ENCODE peak calls at places on chromosomes 4 and X, in five cellular contexts. O is GM12865, J is glutamatergic neuron, Y is IMR-90, M is H1. K is an unnamed sample.

GRCh38 chr4:184100297-184100885 is 117.3 kb downstream of the ENPP6 start:
- DNase-seq in Y (peak; percentile 26), M (peak; percentile 94), O (peak; percentile 48), J (peak; percentile 83), K (peak; percentile 87)

GRCh38 chrX:39162322-39162721 is 361.1 kb downstream of the MID1IP1 start:
- DNase-seq in O (peak; percentile 12), J (peak; percentile 47), M (peak; percentile 53), Y (no peak), K (peak; percentile 59)

GRCh38 chrX:136783159-136783558 is 2.4 kb upstream of the ARHGEF6 start:
- DNase-seq in Y (no peak), J (no peak), M (no peak), O (no peak), K (no peak)

GRCh38 chrX:154136627-154137161 is 7.3 kb upstream of the OPN1LW start:
- DNase-seq in J (peak; percentile 85), M (peak; percentile 85), Y (peak; percentile 25), O (peak; percentile 32), K (peak; percentile 93)

GRCh38 chr4:158130204-158130603 is 42.6 kb downstream of the GASK1B start:
- DNase-seq in J (no peak), Y (no peak), M (no peak), O (no peak), K (no peak)

GRCh38 chrX:112840382-112841113 is at the start of gene AMOT:
- DNase-seq in Y (peak; percentile 60), M (peak; percentile 75), O (peak; percentile 53), J (peak; percentile 86), K (peak; percentile 98)

GRCh38 chrX:41563881-41564280 is 116.7 kb downstream of the NYX start:
- DNase-seq in M (no peak), J (no peak), Y (peak; percentile 45), O (no peak), K (no peak)

GRCh38 chr4:24897639-24898038 is 15.2 kb downstream of the CCDC149 start:
- DNase-seq in Y (no peak), M (no peak), O (no peak), J (no peak), K (no peak)

GRCh38 chrX:54530358-54530900 is 410 bp downstream of the GNL3L start:
- DNase-seq in M (no peak), Y (no peak), J (no peak), O (peak; percentile 13), K (no peak)

GRCh38 chr4:141645611-141646340 is 9.4 kb downstream of the IL15 start:
- DNase-seq in O (no peak), J (no peak), Y (peak; percentile 93), M (no peak), K (no peak)

GRCh38 chrX:18410038-18410437 is 15.4 kb upstream of the CDKL5 start:
- DNase-seq in Y (peak; percentile 55), J (no peak), M (no peak), O (peak; percentile 30), K (no peak)

GRCh38 chr4:101693842-101694398 is 96.6 kb upstream of the BANK1 start:
- DNase-seq in M (no peak), O (peak; percentile 44), J (no peak), Y (no peak), K (no peak)

GRCh38 chr4:98564847-98565246 is 93.6 kb downstream of the TSPAN5 start:
- DNase-seq in M (no peak), J (no peak), O (no peak), Y (no peak), K (peak; percentile 63)

GRCh38 chr4:1974836-1975235 is 33.9 kb downstream of the NELFA start:
- DNase-seq in Y (no peak), M (no peak), J (no peak), O (no peak), K (no peak)

GRCh38 chrX:51459125-51459524 is 37.3 kb downstream of the NUDT11 start:
- DNase-seq in Y (peak; percentile 13), J (no peak), O (peak; percentile 39), M (no peak), K (no peak)

GRCh38 chr4:185381794-185382193 is 13.9 kb downstream of the LRP2BP start:
- DNase-seq in O (no peak), J (no peak), M (no peak), Y (peak; percentile 24), K (no peak)

GRCh38 chr4:101730291-101731117 is 60.0 kb upstream of the BANK1 start:
- DNase-seq in M (peak; percentile 63), J (peak; percentile 62), O (peak; percentile 68), Y (peak; percentile 70), K (peak; percentile 89)

GRCh38 chrX:106932492-106932923 is 12.3 kb downstream of the CLDN2 start:
- DNase-seq in J (no peak), O (no peak), M (no peak), Y (peak; percentile 57), K (no peak)

GRCh38 chr4:168811793-168812651 is 198.0 kb downstream of the CBR4 start:
- DNase-seq in M (no peak), J (no peak), Y (peak; percentile 79), O (no peak), K (no peak)

GRCh38 chr4:71426381-71427042 is 87.7 kb downstream of the SLC4A4 start:
- DNase-seq in J (no peak), M (no peak), Y (no peak), O (no peak), K (no peak)

GRCh38 chr4:71429106-71429505 is 90.3 kb downstream of the SLC4A4 start:
- DNase-seq in Y (no peak), O (no peak), M (no peak), J (no peak), K (no peak)

GRCh38 chr4:71429962-71430361 is 91.1 kb downstream of the SLC4A4 start:
- DNase-seq in J (no peak), O (no peak), Y (no peak), M (no peak), K (no peak)

DNA sequence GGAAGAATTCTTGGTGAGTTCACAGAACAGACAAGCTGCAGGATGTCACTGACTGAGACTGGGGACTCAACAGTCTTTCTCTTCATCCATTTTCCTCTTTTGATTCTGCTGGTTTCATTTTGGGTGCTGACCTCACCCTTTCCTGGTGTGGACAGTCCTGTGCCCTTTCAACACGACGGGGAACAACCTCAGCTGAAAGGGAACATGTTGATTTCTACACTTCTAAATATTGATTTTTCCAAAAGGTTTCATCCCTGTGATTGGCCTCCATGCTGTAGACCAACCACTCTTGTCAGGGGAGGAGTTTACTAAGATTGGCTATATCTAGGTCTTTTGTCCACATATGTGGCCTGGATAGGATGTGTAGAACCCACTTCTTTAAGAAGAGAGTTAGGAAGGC is 91.8 kb downstream of the SLC4A4 start:
- DNase-seq in M (no peak), O (no peak), Y (no peak), J (no peak), K (no peak)
- TF ChIP-seq CTCF in M (no peak), O (no peak), Y (no peak), J (no peak), K (no peak)

GRCh38 chr4:139629761-139630160 is 35.9 kb upstream of the MGST2 start:
- DNase-seq in M (no peak), J (no peak), O (no peak), Y (no peak), K (no peak)

GRCh38 chr4:139630991-139631390 is 34.6 kb upstream of the MGST2 start:
- DNase-seq in O (no peak), Y (no peak), J (no peak), M (no peak), K (no peak)

GRCh38 chr4:139633195-139633594 is 32.4 kb upstream of the MGST2 start:
- DNase-seq in O (no peak), Y (no peak), M (no peak), J (no peak), K (no peak)

GRCh38 chr4:139635966-139636365 is 29.7 kb upstream of the MGST2 start:
- DNase-seq in J (no peak), Y (no peak), O (no peak), M (no peak), K (no peak)

DNA sequence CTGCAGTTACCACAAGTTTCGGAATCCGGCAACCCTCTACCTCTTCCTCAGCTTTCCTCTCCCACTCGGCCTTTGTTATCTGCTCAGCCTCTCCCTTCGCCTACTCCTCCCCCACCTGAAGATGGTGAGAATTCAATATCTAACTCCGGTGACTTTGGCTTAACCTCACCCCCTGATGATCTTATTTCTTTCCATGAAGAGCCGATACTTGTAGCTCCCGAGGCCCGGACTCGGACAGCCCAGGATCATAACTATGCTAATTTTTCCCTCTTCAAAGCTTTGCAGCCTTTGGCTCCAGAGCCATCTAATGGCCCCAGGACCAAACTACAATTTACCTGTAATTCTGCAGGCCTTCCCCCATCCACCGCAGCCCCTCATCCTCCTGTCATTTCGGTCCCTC is 32.0 kb upstream of the MGST2 start:
- DNase-seq in O (no peak), Y (peak; percentile 20), J (peak; percentile 22), M (peak; percentile 63), K (peak; percentile 83)
- TF ChIP-seq CTCF in O (peak; percentile 16), Y (peak; percentile 60), J (peak; percentile 24), M (peak; percentile 68), K (peak; percentile 72)

GRCh38 chrX:102711872-102712215 is 404 bp upstream of the GPRASP2 start:
- DNase-seq in J (no peak), O (no peak), M (no peak), Y (no peak), K (peak; percentile 56)

GRCh38 chrX:102712967-102713677 is 874 bp downstream of the GPRASP2 start:
- DNase-seq in O (no peak), M (peak; percentile 54), J (peak; percentile 39), Y (peak; percentile 41), K (peak; percentile 74)

GRCh38 chrX:102715967-102716366 is 3.7 kb downstream of the GPRASP2 start:
- DNase-seq in J (no peak), O (no peak), Y (no peak), M (no peak), K (no peak)

GRCh38 chrX:102712216-102712966 is at the start of gene GPRASP2:
- DNase-seq in O (peak; percentile 2), Y (no peak), M (peak; percentile 62), J (peak; percentile 69), K (peak; percentile 72)

DNA sequence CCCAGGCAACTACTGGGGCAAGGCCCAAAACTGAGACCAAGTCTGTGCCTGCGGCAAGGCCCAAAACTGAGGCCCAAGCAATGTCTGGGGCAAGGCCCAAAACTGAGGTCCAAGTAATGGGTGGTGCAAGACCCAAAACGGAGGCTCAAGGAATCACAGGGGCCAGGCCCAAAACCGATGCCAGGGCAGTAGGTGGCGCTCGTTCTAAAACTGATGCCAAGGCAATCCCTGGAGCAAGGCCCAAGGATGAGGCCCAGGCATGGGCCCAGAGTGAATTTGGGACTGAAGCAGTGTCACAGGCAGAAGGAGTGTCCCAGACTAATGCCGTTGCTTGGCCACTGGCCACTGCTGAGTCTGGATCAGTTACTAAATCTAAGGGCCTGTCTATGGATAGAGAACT is 2.7 kb downstream of the GPRASP2 start:
- DNase-seq in J (no peak), O (no peak), M (peak; percentile 54), Y (no peak), K (peak; percentile 65)
- TF ChIP-seq CTCF in J (no peak), O (no peak), M (peak; percentile 31), Y (no peak), K (peak; percentile 20)

GRCh38 chrX:78643874-78644273 is 15.3 kb downstream of the RTL3 start:
- DNase-seq in M (no peak), J (no peak), Y (no peak), O (no peak), K (no peak)

DNA sequence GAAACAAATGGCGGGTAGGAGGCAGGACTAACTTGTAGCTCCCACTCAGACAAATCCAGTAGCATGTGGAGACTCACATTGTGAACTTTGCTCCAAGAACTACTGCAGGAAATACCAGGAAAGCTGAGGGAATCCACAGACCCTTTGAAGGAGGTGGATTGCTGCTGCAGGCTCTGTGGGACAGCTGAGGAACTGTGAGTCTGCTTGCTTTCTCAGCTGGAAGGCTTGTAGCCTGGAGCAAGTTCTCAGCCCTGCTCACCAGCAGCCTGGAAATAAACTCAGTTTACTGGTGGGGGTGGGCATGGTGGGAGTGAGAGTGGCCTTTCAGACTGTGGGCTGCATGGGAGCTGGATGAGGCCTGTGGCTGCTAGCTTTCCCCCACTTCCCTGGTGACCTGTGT is 16.0 kb downstream of the RTL3 start:
- DNase-seq in J (no peak), Y (peak; percentile 54), O (no peak), M (no peak), K (no peak)
- TF ChIP-seq CTCF in J (no peak), Y (no peak), O (no peak), M (no peak), K (no peak)

K was measured in endodermal cell.